ENCODE peak calls at places on chromosome 2, in four cellular contexts. P is GM12891, M is LoVo, J is IMR-90. R is an unnamed sample.

GRCh38 chr2:85753035-85753524 is 711 bp upstream of the ATOH8 start:
- DNase-seq in M (no peak), J (no peak), P (no peak), R (no peak)

GRCh38 chr2:200751786-200752185 is 59.9 kb upstream of the BZW1 start:
- DNase-seq in J (no peak), M (no peak), P (no peak), R (no peak)

GRCh38 chr2:12819098-12819465 is 102.3 kb downstream of the TRIB2 start:
- DNase-seq in J (peak), M (no peak), P (no peak), R (peak)

GRCh38 chr2:232890896-232891601 is 21.0 kb downstream of the SNORC start:
- DNase-seq in M (no peak), P (no peak), J (peak), R (peak)

GRCh38 chr2:12787891-12788783 is 71.4 kb downstream of the TRIB2 start:
- DNase-seq in J (peak), P (no peak), M (no peak), R (peak)

GRCh38 chr2:171807831-171808393 is 86.1 kb downstream of the SLC25A12 start:
- DNase-seq in M (no peak), P (no peak), J (no peak), R (no peak)

GRCh38 chr2:60552096-60552850 is 1.2 kb downstream of the BCL11A start:
- DNase-seq in J (no peak), M (no peak), P (no peak), R (no peak)

GRCh38 chr2:17822452-17823117 is 6.3 kb downstream of the MSGN1 start:
- DNase-seq in M (no peak), P (no peak), J (no peak), R (no peak)

R was measured in iris pigment epithelial cell.